ENCODE peak calls at places on chromosomes 1 and 21, in eight cellular contexts. W, Y, X, G, H, P, E and U are unnamed samples.

GRCh38 chr1:156767879-156768608 is 709 bp downstream of the PRCC start:
- DNase-seq in X (no peak), G (peak), W (no peak), E (no peak), H (no peak), P (no peak), Y (peak), U (no peak)

GRCh38 chr1:164834641-164835040 is 275.7 kb downstream of the PBX1 start:
- DNase-seq in P (no peak), W (peak), G (no peak), X (no peak), Y (no peak), E (no peak), H (no peak), U (no peak)

GRCh38 chr1:152757747-152758146 is at the start of gene KPRP:
- DNase-seq in W (no peak), G (no peak), E (no peak), X (no peak), H (no peak), Y (no peak), P (no peak), U (no peak)

GRCh38 chr1:226325178-226325577 is 16.2 kb upstream of the LIN9 start:
- DNase-seq in X (no peak), Y (no peak), P (no peak), H (no peak), E (peak), G (no peak), W (peak), U (no peak)

GRCh38 chr1:66443793-66444192 is 90.2 kb upstream of the SGIP1 start:
- DNase-seq in H (no peak), G (no peak), P (no peak), E (no peak), X (no peak), W (no peak), Y (no peak), U (no peak)

GRCh38 chr1:37237948-37238347 is 203.6 kb upstream of the GRIK3 start:
- DNase-seq in X (no peak), P (no peak), W (no peak), G (no peak), E (no peak), H (no peak), Y (no peak), U (no peak)

GRCh38 chr1:109530457-109531204 is 9.0 kb upstream of the GPR61 start:
- DNase-seq in Y (no peak), G (no peak), H (no peak), X (no peak), W (no peak), E (no peak), P (no peak), U (no peak)

GRCh38 chr1:6962390-6962955 is 177.2 kb downstream of the CAMTA1 start:
- DNase-seq in X (no peak), G (peak), W (peak), E (no peak), P (peak), Y (peak), H (peak), U (peak)

GRCh38 chr1:246214708-246215504 is 292.2 kb downstream of the SMYD3 start:
- DNase-seq in W (peak), X (no peak), G (no peak), P (peak), Y (peak), E (peak), H (no peak), U (peak)

GRCh38 chr21:14685568-14685967 is 139.5 kb upstream of the SAMSN1 start:
- DNase-seq in G (no peak), E (no peak), P (no peak), H (no peak), X (no peak), Y (no peak), W (no peak), U (no peak)

GRCh38 chr21:27721675-27722074 is 754.8 kb upstream of the ADAMTS5 start:
- DNase-seq in W (no peak), X (no peak), Y (no peak), H (no peak), P (no peak), E (no peak), G (no peak), U (no peak)

GRCh38 chr21:45167796-45168222 is 93.4 kb downstream of the ADARB1 start:
- DNase-seq in X (no peak), P (no peak), Y (no peak), E (peak), G (no peak), H (no peak), W (peak), U (no peak)

GRCh38 chr21:30463713-30464112 is 16.5 kb downstream of the KRTAP19-1 start:
- DNase-seq in H (no peak), E (peak), G (no peak), X (no peak), P (no peak), W (no peak), Y (no peak), U (no peak)

GRCh38 chr1:42937141-42937696 is 21.4 kb downstream of the SLC2A1 start:
- DNase-seq in E (peak), H (no peak), W (peak), X (no peak), P (peak), Y (no peak), G (no peak), U (no peak)

GRCh38 chr1:40794915-40795715 is 11.5 kb downstream of the KCNQ4 start:
- DNase-seq in X (no peak), G (no peak), W (no peak), Y (no peak), P (no peak), E (no peak), H (no peak), U (no peak)

GRCh38 chr1:238647877-238648276 is 738.5 kb upstream of the CHRM3 start:
- DNase-seq in P (no peak), Y (no peak), X (no peak), E (peak), G (no peak), H (no peak), W (peak), U (no peak)

GRCh38 chr1:11059166-11059989 is 440 bp downstream of the SRM start:
- DNase-seq in W (peak), G (peak), H (no peak), E (no peak), X (no peak), P (no peak), Y (peak), U (no peak)

GRCh38 chr21:36891692-36892091 is 74.8 kb downstream of the HLCS start:
- DNase-seq in X (no peak), P (no peak), W (peak), G (no peak), H (no peak), Y (peak), E (no peak), U (no peak)

GRCh38 chr1:33329600-33330305 is 8.9 kb upstream of the A3GALT2 start:
- DNase-seq in E (no peak), W (no peak), G (no peak), H (no peak), P (no peak), Y (no peak), X (no peak), U (no peak)
- H3K27ac ChIP-seq in E (no peak), W (no peak), G (no peak), H (no peak), P (no peak), Y (no peak), X (no peak), U (no peak)

GRCh38 chr1:154502742-154503111 is 515 bp upstream of the SHE start:
- DNase-seq in G (peak), H (no peak), E (no peak), P (no peak), Y (no peak), W (no peak), X (no peak), U (no peak)
- H3K27ac ChIP-seq in G (no peak), H (no peak), E (no peak), P (no peak), Y (no peak), W (no peak), X (no peak), U (peak)

GRCh38 chr1:214439352-214440119 is 111.9 kb downstream of the PTPN14 start:
- DNase-seq in Y (no peak), P (peak), W (peak), G (no peak), H (peak), E (peak), X (no peak), U (peak)

GRCh38 chr1:214438530-214438929 is 112.9 kb downstream of the PTPN14 start:
- DNase-seq in Y (no peak), P (no peak), H (no peak), W (no peak), X (no peak), G (no peak), E (no peak), U (no peak)

GRCh38 chr1:214438059-214438458 is 113.3 kb downstream of the PTPN14 start:
- DNase-seq in G (no peak), P (no peak), W (no peak), E (no peak), X (no peak), Y (peak), H (no peak), U (no peak)

GRCh38 chr1:214440219-214440965 is 111.0 kb downstream of the PTPN14 start:
- DNase-seq in H (no peak), X (no peak), E (peak), W (no peak), G (no peak), Y (no peak), P (no peak), U (no peak)

GRCh38 chr1:214441119-214441518 is 110.3 kb downstream of the PTPN14 start:
- DNase-seq in P (no peak), Y (no peak), H (no peak), G (no peak), E (no peak), X (no peak), W (peak), U (no peak)
- H3K27ac ChIP-seq in P (no peak), Y (no peak), H (peak), G (no peak), E (no peak), X (no peak), W (no peak), U (peak)

DNA sequence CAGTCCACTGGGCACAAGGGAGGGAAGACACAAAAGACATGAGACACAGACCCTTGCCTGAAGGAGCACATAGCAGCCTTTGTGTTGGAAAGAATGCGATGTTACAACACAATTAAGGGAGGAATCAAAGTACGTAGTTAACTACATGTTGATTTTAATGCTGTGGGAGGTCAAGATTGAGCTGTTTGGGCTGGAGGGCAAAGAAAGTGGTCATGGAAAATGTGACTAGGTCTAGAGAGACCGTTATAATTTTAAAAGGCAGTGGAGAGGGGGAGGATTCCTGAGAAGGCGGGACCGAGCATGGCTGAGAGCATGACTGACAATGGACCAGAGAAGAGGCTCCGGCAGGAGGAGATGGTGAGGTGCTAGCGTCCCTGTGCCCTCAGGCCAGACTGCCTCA is 111.8 kb upstream of the ATP1A1 start:
- DNase-seq in W (no peak), H (no peak), E (no peak), X (no peak), G (no peak), Y (no peak), P (no peak), U (no peak)
- H3K27ac ChIP-seq in W (no peak), H (no peak), E (no peak), X (no peak), G (no peak), Y (no peak), P (no peak), U (no peak)

GRCh38 chr1:206955476-206956312 is 9.4 kb upstream of the PIGR start:
- DNase-seq in Y (peak), X (no peak), G (no peak), H (no peak), E (no peak), W (peak), P (peak), U (no peak)

GRCh38 chr1:206954616-206955342 is 8.5 kb upstream of the PIGR start:
- DNase-seq in G (no peak), W (no peak), P (no peak), H (no peak), X (no peak), E (no peak), Y (no peak), U (no peak)

GRCh38 chr1:206956313-206956597 is 10.0 kb upstream of the PIGR start:
- DNase-seq in G (no peak), H (no peak), E (no peak), P (no peak), W (no peak), Y (no peak), X (no peak), U (no peak)

GRCh38 chr1:206958154-206958553 is 11.9 kb upstream of the PIGR start:
- DNase-seq in E (no peak), Y (no peak), P (peak), W (no peak), H (no peak), X (no peak), G (no peak), U (no peak)

GRCh38 chr1:206957639-206958038 is 11.4 kb upstream of the PIGR start:
- DNase-seq in P (no peak), X (no peak), H (no peak), G (no peak), Y (no peak), W (no peak), E (no peak), U (no peak)
- H3K27ac ChIP-seq in P (no peak), X (no peak), H (no peak), G (no peak), Y (no peak), W (no peak), E (no peak), U (no peak)

DNA sequence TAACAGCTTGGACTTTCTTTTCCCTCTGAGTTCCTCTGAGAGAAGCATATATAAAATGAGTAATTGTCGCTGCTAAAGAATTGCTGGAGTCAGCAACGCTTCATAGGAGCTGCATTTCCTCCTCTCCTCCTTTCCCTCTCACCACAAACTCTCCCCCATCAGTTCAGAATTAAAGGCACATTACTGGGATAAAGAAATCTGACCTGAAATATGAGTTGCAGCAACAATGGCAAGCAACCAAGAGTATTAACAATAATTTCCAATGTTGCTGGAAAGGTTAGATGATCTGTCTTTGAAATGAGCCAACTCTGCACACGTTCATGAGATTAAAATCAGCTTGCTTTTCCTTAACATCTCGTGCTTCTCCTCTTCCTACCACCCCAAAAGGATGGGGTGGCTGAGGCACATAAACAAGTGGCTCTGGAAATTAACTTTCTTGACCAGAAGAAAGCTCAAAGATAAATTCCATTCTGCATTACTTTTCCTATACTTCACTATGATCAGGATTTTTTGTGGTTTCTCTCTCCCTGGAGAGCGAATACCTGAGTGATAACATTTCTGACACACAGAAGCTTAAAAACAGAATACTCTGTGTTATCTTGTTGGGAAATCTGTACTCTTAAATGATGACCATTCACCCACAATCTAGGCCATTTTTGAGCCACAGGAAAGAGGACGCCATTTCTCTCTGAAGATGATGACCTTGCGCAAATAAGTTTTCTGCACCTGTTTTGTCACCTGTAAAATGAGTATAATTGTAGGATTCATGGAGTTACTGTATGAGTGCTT is 90.2 kb downstream of the TGFBR3 start:
- DNase-seq in H (no peak), G (no peak), Y (no peak), X (no peak), W (peak), E (peak), P (no peak), U (no peak)
- H3K27ac ChIP-seq in H (peak), G (no peak), Y (no peak), X (peak), W (no peak), E (peak), P (no peak), U (peak)

DNA sequence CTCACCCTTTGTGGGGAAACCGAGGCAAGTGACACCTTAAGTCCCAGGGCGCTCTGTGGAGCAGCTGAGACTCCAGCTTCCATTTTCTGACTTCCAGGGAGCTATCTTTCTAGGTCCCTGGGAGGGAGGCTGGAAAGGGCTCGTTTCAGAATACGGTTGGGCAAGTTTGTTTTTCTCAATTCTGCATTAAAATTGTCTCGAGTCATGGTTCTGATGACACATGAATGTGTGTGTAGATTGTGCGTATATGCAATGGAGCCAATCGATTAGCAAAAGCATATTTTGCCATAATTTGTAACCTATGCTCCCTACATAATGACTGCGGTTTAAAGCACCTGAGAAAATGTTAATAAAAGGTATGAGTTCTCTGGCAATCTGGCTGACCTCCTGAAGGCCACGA is 77.3 kb downstream of the SIK1 start:
- DNase-seq in X (no peak), P (no peak), E (no peak), Y (no peak), H (no peak), G (no peak), W (no peak), U (no peak)
- H3K27ac ChIP-seq in X (no peak), P (no peak), E (no peak), Y (no peak), H (no peak), G (no peak), W (no peak), U (no peak)

DNA sequence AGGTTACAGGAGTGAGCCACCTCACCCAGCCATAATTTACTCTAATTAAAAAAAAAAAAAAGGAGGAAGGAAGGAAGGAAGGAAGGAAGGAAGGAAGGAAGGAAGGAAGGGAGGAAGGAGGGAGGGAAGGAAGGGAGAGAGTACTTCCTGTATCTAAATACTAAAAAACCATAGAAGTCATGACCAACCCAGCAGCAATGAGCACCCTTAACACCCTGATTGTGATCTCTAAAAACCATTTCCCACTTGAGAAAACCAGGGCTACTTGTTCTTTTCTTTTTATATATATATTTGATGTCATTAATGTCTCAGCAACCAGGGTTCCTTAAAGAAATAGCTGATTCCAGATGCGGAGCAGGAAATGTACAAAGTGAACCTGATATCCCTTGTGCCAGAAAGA is 31.2 kb downstream of the ARID4B start:
- DNase-seq in W (no peak), E (no peak), X (no peak), Y (peak), P (no peak), G (no peak), H (no peak), U (no peak)
- H3K27ac ChIP-seq in W (no peak), E (peak), X (no peak), Y (peak), P (no peak), G (no peak), H (peak), U (no peak)

GRCh38 chr1:4674117-4674516 is 19.7 kb downstream of the AJAP1 start:
- DNase-seq in P (no peak), H (no peak), G (no peak), W (no peak), E (no peak), Y (no peak), X (no peak), U (no peak)
- H3K27ac ChIP-seq in P (no peak), H (no peak), G (no peak), W (no peak), E (no peak), Y (no peak), X (no peak), U (no peak)